ENCODE peak calls at places on chromosome 15, in five cellular contexts. Q is AG10803, I is WTC11, M is astrocyte of the spinal cord, F is B cell. E is an unnamed sample.

GRCh38 chr15:77859491-77860060 is 217.9 kb downstream of the TBC1D2B start:
- DNase-seq in M (no peak), F (no peak), I (peak; percentile 67), Q (no peak), E (no peak)

GRCh38 chr15:57320543-57321220 is 55.6 kb upstream of the CGNL1 start:
- DNase-seq in Q (peak; percentile 45), F (peak; percentile 32), I (no peak), M (peak; percentile 84), E (no peak)

GRCh38 chr15:92336588-92336987 is 57.1 kb upstream of the ST8SIA2 start:
- DNase-seq in M (no peak), I (no peak), F (no peak), Q (no peak), E (no peak)

GRCh38 chr15:51499379-51499976 is 123.1 kb downstream of the DMXL2 start:
- DNase-seq in I (no peak), M (peak; percentile 48), F (peak; percentile 4), Q (peak; percentile 39), E (peak; percentile 59)

GRCh38 chr15:74364936-74365618 is 2.4 kb downstream of the CYP11A1 start:
- DNase-seq in F (no peak), M (no peak), Q (no peak), I (peak; percentile 15), E (no peak)

GRCh38 chr15:30043211-30043655 is 39.5 kb upstream of the GOLGA8J start:
- DNase-seq in Q (peak; percentile 15), I (no peak), M (peak; percentile 53), F (no peak), E (no peak)

GRCh38 chr15:77426377-77426776 is 5.7 kb downstream of the HMG20A start:
- DNase-seq in Q (no peak), I (no peak), M (no peak), F (no peak), E (no peak)

GRCh38 chr15:68213991-68214837 is 9.1 kb upstream of the CALML4 start:
- DNase-seq in I (no peak), F (no peak), Q (no peak), M (no peak), E (no peak)

GRCh38 chr15:42401544-42402478 is 42.5 kb downstream of the CAPN3 start:
- DNase-seq in F (no peak), Q (no peak), M (no peak), I (no peak), E (peak; percentile 59)

GRCh38 chr15:84822774-84823579 is 5.8 kb downstream of the ALPK3 start:
- DNase-seq in Q (no peak), M (no peak), F (no peak), I (no peak), E (no peak)

GRCh38 chr15:35514759-35515158 is 31.2 kb downstream of the DPH6 start:
- DNase-seq in Q (peak; percentile 75), M (peak; percentile 15), F (no peak), I (no peak), E (no peak)

GRCh38 chr15:71129660-71130059 is 14.4 kb downstream of the THSD4 start:
- DNase-seq in M (no peak), F (no peak), Q (no peak), I (no peak), E (no peak)

GRCh38 chr15:71127083-71127482 is 11.8 kb downstream of the THSD4 start:
- DNase-seq in M (no peak), Q (no peak), I (no peak), F (no peak), E (no peak)

GRCh38 chr15:71124937-71125755 is 9.9 kb downstream of the THSD4 start:
- DNase-seq in I (no peak), M (peak; percentile 67), Q (no peak), F (no peak), E (no peak)

GRCh38 chr15:71128939-71129562 is 13.8 kb downstream of the THSD4 start:
- DNase-seq in M (no peak), F (no peak), I (no peak), Q (no peak), E (no peak)

DNA sequence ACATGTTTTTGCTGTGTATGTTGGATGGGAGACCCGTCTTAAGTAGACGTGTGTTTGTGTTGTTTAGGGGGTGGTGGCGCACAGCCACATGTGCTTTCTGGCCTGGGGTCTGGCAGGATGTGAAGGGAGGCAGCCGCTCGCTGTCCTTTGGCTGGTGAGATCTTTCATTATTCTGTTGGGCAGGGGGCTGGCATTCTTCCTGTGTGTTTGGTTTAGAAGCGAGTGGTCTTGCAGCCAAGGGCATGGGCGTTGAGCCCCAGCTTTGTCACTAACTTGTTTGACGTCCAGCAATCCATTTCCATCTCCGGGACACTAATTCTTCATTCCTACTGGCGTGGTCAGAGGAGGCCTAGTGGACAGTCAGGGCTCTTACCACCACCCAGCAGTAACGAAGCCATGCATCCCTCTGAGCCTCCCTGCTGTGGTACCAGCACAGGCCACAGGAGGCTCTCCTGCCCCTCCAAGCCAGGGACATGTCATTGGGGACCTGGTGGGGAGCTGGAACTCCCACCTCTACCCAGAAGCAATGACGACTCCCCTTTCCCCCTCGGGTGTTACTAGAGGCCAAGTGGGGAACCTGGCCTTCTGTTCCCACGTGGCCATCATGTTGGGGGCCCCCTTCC is 10.7 kb downstream of the THSD4 start:
- DNase-seq in M (no peak), I (peak; percentile 59), Q (no peak), F (no peak), E (no peak)
- TF ChIP-seq CTCF in M (peak; percentile 44), I (peak; percentile 21), Q (no peak), F (no peak), E (no peak)

GRCh38 chr15:66016199-66016598 is 146.9 kb downstream of the RAB11A start:
- DNase-seq in F (no peak), I (no peak), Q (no peak), M (no peak), E (no peak)
- TF ChIP-seq CTCF in F (no peak), I (no peak), Q (no peak), M (no peak), E (no peak)

DNA sequence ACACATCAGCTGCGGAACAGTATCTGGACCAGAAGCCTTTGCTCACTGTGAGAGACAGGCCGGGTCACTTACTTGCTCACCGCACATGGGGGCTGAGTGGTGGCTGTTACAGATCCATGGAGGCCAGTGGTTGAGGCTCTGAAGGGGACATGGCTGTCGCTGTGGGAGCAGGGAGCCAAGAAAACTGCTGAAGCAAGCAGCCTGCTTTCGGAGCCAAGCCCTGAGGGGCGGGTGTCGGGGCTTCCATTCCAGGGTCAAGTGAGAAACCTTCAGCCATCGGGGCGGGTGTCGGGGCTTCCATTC is 42.3 kb upstream of the ADAMTS17 start:
- DNase-seq in I (no peak), F (no peak), Q (no peak), M (no peak), E (no peak)
- TF ChIP-seq CTCF in I (no peak), F (no peak), Q (no peak), M (no peak), E (no peak)

DNA sequence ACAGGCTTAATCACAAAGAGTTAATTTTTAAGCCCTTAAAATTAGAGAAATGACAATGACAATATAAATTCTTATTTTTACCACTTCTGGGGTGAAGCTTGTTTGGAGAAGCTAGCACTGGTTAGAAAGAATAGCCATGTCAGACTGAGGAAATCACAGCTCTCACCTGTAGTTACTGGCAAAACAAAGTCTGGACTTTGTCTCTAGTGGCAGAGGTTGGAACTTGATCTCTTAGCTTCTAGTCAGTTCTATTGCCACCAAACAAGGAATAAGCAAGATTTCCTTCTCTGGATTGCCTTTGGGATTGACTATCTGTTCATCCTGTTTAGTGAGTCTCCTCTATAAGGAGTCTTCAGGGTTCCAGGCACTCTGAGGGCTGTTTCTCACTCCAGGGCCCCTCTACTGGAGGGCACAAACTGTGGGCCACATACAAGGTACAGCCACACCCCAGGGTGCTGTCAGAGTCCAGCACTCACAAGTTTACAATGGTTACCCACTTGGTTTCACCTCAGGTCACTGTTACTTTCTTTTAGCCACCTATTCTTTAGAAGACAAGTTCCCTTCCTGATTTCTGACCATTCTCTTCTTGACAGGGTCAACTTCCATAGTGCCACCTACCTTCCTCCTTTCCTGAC is 426.6 kb upstream of the THBS1 start:
- DNase-seq in F (no peak), M (no peak), I (no peak), Q (no peak), E (no peak)
- TF ChIP-seq CTCF in F (no peak), M (no peak), I (no peak), Q (peak; percentile 37), E (no peak)

DNA sequence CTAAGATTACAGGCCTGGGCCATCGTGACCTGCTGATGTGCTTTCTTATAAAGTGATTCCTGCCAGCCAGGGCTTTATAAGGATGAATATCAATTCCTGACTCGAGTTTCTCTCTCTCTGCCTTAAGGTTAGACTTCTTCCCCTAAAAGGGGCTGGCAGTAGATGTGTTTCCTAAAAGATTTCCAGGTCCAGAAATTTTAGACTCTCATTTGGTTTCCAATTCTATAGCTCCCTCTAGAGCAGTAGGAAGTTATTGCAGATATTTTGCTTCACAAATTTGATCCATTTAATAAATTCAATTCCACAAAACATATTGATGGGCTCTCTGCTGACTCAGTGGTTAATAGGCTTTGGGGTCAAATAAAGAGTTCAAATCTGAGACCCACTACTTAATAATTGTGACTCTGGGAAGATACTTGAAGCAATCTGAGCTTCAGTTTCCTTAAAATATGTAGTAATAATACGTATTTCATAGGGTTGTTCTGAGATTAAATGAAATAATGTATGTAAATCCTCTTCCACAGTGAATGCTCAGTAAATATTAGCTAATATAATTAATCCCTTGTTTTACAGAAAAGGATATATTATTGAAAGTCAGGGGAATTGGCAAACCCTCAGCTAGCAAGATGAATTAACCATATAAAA is 2.1 kb downstream of the TRIM69 start:
- DNase-seq in M (peak; percentile 67), I (no peak), Q (peak; percentile 65), F (peak; percentile 67), E (peak; percentile 58)
- TF ChIP-seq CTCF in M (peak; percentile 68), I (no peak), Q (peak; percentile 85), F (peak; percentile 90), E (peak; percentile 41)

GRCh38 chr15:52567886-52568568 is 803 bp downstream of the ARPP19 start:
- DNase-seq in F (no peak), M (no peak), Q (peak; percentile 5), I (peak; percentile 29), E (no peak)
- TF ChIP-seq CTCF in F (no peak), M (no peak), Q (no peak), I (no peak), E (no peak)

DNA sequence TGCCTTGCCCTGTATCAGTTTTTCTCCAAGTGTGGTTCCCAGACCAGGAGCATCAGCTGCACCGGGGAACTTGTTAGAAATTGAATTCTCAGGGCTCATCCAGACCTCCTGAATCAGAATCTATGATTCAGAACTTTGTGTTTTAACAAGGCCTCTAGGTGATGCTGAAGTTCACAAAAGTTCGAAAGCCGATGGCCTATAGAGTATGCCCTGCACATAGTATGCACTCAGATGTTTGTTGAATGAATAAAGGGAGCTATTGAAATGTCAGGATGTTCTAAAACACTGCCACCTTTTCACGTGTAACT is 666 bp upstream of the LARP6 start:
- DNase-seq in I (no peak), F (no peak), Q (peak; percentile 57), M (no peak), E (no peak)
- TF ChIP-seq CTCF in I (no peak), F (no peak), Q (peak; percentile 40), M (peak; percentile 17), E (no peak)

GRCh38 chr15:94314639-94315038 is 83.3 kb downstream of the MCTP2 start:
- DNase-seq in I (no peak), M (no peak), Q (no peak), F (no peak), E (no peak)
- TF ChIP-seq CTCF in I (no peak), M (no peak), Q (no peak), F (no peak), E (no peak)

GRCh38 chr15:64792282-64792681 is 16.9 kb upstream of the RBPMS2 start:
- DNase-seq in M (no peak), Q (no peak), I (no peak), F (no peak), E (no peak)
- TF ChIP-seq CTCF in M (no peak), Q (no peak), I (no peak), F (no peak), E (no peak)

GRCh38 chr15:40930430-40931299 is 1.5 kb downstream of the DLL4 start:
- DNase-seq in I (peak; percentile 89), Q (no peak), F (peak; percentile 64), M (no peak), E (peak; percentile 81)
- TF ChIP-seq CTCF in I (no peak), Q (no peak), F (peak; percentile 68), M (peak; percentile 46), E (peak; percentile 82)